ENCODE peak calls at places on chromosomes 12 and 14, in five cellular contexts. S, M, Y, O and B are unnamed samples. For H3K27me3 and H3K36me3, the result is how much of the 10 kb centered on the place peaks cover.

GRCh38 chr12:63978519-63978918 is 134.0 kb downstream of the SRGAP1 start:
- DNase-seq in Y (peak), O (no peak), M (no peak), S (peak), B (peak)

GRCh38 chr12:42094277-42094676 is 50.4 kb downstream of the GXYLT1 start:
- DNase-seq in O (no peak), M (no peak), Y (peak), S (peak), B (peak)

GRCh38 chr14:74645244-74645643 is 33.2 kb upstream of the LTBP2 start:
- DNase-seq in S (no peak), M (no peak), O (no peak), Y (no peak), B (no peak)

GRCh38 chr12:8681129-8681902 is 16.5 kb upstream of the RIMKLB start:
- DNase-seq in M (no peak), Y (no peak), O (no peak), S (peak), B (peak)

GRCh38 chr12:93786669-93787397 is 109.7 kb downstream of the CRADD start:
- DNase-seq in Y (peak), M (no peak), S (peak), O (no peak), B (no peak)

GRCh38 chr12:130438243-130438620 is 100.5 kb downstream of the PIWIL1 start:
- DNase-seq in M (no peak), S (no peak), O (peak), Y (no peak), B (no peak)

GRCh38 chr14:33686218-33686617 is 264.7 kb downstream of the EGLN3 start:
- DNase-seq in M (no peak), O (no peak), Y (peak), S (peak), B (peak)

GRCh38 chr12:124002021-124002640 is 29.1 kb downstream of the ZNF664 start:
- DNase-seq in S (no peak), O (no peak), M (no peak), Y (no peak), B (no peak)

GRCh38 chr14:24275524-24276139 is 4.2 kb upstream of the RABGGTA start:
- DNase-seq in O (peak), M (no peak), Y (no peak), S (no peak), B (no peak)

GRCh38 chr12:107655281-107656065 is 30.1 kb upstream of the PWP1 start:
- DNase-seq in M (no peak), O (no peak), S (peak), Y (no peak), B (no peak)

GRCh38 chr12:13116259-13116658 is 12.8 kb upstream of the GSG1 start:
- DNase-seq in M (no peak), O (no peak), S (peak), Y (no peak), B (no peak)

GRCh38 chr12:122018937-122019336 is 2.7 kb upstream of the BCL7A start:
- DNase-seq in S (no peak), M (no peak), Y (no peak), O (no peak), B (no peak)

GRCh38 chr12:8860165-8860961 is 37.9 kb downstream of the A2ML1 start:
- DNase-seq in Y (peak), O (no peak), M (peak), S (peak), B (peak)

GRCh38 chr14:95611293-95611880 is 74.8 kb upstream of the TCL1B start:
- DNase-seq in M (no peak), Y (no peak), O (no peak), S (no peak), B (no peak)

GRCh38 chr12:401235-402126 is at the start of gene CCDC77:
- DNase-seq in M (peak), S (peak), Y (peak), O (peak), B (peak)

GRCh38 chr12:62250671-62251608 is 9.3 kb upstream of the USP15 start:
- DNase-seq in S (no peak), Y (no peak), O (no peak), M (no peak), B (peak)

GRCh38 chr14:24172261-24172860 is 481 bp downstream of the REC8 start:
- DNase-seq in Y (no peak), M (no peak), O (no peak), S (no peak), B (no peak)

DNA sequence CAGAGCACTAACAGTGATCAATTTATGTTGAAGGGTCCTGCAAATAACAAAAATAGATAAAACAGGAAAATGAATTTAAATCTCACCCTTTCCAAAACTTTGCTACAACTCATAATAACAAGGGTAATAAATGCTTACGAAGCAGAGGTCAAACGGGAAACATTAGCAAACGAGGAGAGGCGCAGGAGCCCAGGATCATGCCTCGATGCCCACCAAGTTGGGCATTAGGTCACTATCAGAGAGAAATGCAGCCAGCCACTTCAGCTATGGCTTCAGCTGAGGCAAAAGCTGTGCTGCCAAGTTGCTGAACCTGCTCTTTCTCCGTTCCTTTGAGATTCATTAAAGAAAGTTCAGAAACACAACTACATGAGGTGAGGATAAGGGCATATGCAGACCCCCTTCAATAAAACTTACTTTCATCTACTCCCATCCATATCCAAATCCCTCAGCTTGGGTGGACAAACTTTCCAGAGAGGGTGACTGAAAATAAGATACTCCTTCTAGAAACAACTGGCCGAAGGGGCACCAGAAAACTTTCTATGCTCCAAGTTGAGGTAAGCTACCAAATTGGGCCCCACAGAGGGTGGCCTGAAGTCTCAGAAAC is 7.9 kb downstream of the NKX2-1 start:
- DNase-seq in O (no peak), S (no peak), M (no peak), Y (no peak), B (no peak)
- H3K27me3 ChIP-seq in O (half or more), S (half or more), M (half or more), Y (half or more), B (half or more)

GRCh38 chr14:20223410-20223809 is at the start of gene OR11H6:
- DNase-seq in Y (no peak), O (no peak), M (no peak), S (no peak), B (no peak)

DNA sequence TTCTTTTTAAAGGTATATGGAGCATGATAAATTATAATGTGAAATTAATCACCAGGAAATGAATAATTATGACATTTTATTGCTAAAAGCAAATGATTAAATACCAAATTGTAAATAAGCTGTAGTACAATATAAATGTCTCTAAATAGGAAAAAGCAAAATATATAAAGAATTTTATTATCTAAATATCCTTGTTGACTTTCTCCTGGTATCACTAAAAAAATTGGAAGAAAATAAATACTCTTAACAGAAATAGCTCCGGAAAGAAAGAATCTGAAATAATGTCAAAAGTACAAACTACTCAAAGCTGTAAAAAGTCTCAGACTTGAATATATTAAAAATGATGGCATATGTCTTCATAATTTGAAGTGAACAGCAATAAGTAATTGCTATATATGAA is at the start of gene OR11H7:
- DNase-seq in O (no peak), Y (no peak), M (no peak), S (no peak), B (no peak)
- H3K36me3 ChIP-seq in O (under half), Y (under half), M (under half), S (under half), B (under half)

GRCh38 chr12:117119592-117120198 is 20.5 kb upstream of the TESC start:
- DNase-seq in M (no peak), O (no peak), Y (peak), S (no peak), B (no peak)
- TF ChIP-seq CTCF in M (peak), O (peak), Y (peak), S (peak), B (peak)

GRCh38 chr14:100902295-100902694 is 1.2 kb downstream of the RTL1 start:
- DNase-seq in S (no peak), Y (peak), M (no peak), O (no peak), B (no peak)

GRCh38 chr14:100904307-100905019 is 941 bp upstream of the RTL1 start:
- DNase-seq in Y (peak), M (no peak), S (no peak), O (peak), B (no peak)

GRCh38 chr14:100901391-100902183 is 1.9 kb downstream of the RTL1 start:
- DNase-seq in S (no peak), Y (no peak), O (peak), M (no peak), B (no peak)

GRCh38 chr14:100903672-100904185 is at the start of gene RTL1:
- DNase-seq in M (no peak), S (no peak), Y (no peak), O (no peak), B (no peak)

GRCh38 chr14:100902792-100903191 is 730 bp downstream of the RTL1 start:
- DNase-seq in M (no peak), S (no peak), O (no peak), Y (no peak), B (no peak)
- H3K27me3 ChIP-seq in M (half or more), S (under half), O (half or more), Y (under half), B (under half)

GRCh38 chr12:6559500-6559899 is 3.7 kb upstream of the IFFO1 start:
- DNase-seq in Y (no peak), S (no peak), O (no peak), M (no peak), B (no peak)
- H3K36me3 ChIP-seq in Y (half or more), S (under half), O (half or more), M (half or more), B (half or more)

GRCh38 chr14:69261761-69262331 is 1.9 kb downstream of the GALNT16 start:
- DNase-seq in S (no peak), M (no peak), O (no peak), Y (no peak), B (no peak)
- TF ChIP-seq CTCF in S (no peak), M (no peak), O (no peak), Y (no peak), B (no peak)